ENCODE peak calls at places on chromosomes 1 and 21, in eight cellular contexts. V is EL, A is bronchial epithelial cell, H is activated gamma-delta T cell treated with Interleukin-2 at 50 U/mL for 16 hours, D is NCI-H2171 treated with DMSO at 0.1 percent for 48 hours, F is HCT116, W is osteocyte, U is NB4. L is an unnamed sample.

GRCh38 chr1:205499789-205500188 is 4.7 kb upstream of the CDK18 start:
- DNase-seq in F (no peak), V (no peak), W (no peak), A (no peak), D (no peak), H (no peak), U (no peak), L (no peak)

GRCh38 chr1:229092377-229093257 is 178.3 kb upstream of the RAB4A start:
- DNase-seq in U (no peak), H (no peak), F (no peak), V (no peak), D (no peak), A (no peak), W (no peak), L (no peak)

GRCh38 chr1:6080469-6080868 is 34.8 kb downstream of the KCNAB2 start:
- DNase-seq in F (no peak), W (no peak), U (no peak), H (no peak), D (peak), V (no peak), A (peak), L (no peak)

GRCh38 chr21:45370575-45370974 is 34.4 kb upstream of the COL18A1 start:
- DNase-seq in F (no peak), U (no peak), W (no peak), D (no peak), H (no peak), V (no peak), A (no peak), L (no peak)

GRCh38 chr1:227453962-227454361 is 109.4 kb upstream of the ZNF678 start:
- DNase-seq in H (no peak), V (no peak), A (no peak), D (no peak), W (no peak), F (no peak), U (no peak), L (no peak)

GRCh38 chr1:10514490-10515235 is 39.9 kb downstream of the PEX14 start:
- DNase-seq in W (no peak), H (no peak), V (peak), F (peak), D (peak), U (peak), A (peak), L (no peak)

GRCh38 chr1:7727816-7728477 is 43.1 kb upstream of the VAMP3 start:
- DNase-seq in W (no peak), F (no peak), A (no peak), V (no peak), U (no peak), H (no peak), D (no peak), L (no peak)

GRCh38 chr1:26690157-26690556 is 5.7 kb upstream of the ARID1A start:
- DNase-seq in V (no peak), D (no peak), A (no peak), W (no peak), H (no peak), F (no peak), U (no peak), L (no peak)

GRCh38 chr1:32892368-32893197 is 6.3 kb downstream of the HPCA start:
- DNase-seq in U (no peak), H (no peak), V (peak), W (no peak), F (no peak), D (peak), A (no peak), L (peak)

GRCh38 chr1:167635233-167635648 is 5.2 kb downstream of the RCSD1 start:
- DNase-seq in D (peak), F (no peak), U (no peak), W (no peak), A (no peak), V (no peak), H (no peak), L (no peak)

GRCh38 chr1:2801535-2802291 is at the start of gene TTC34:
- DNase-seq in V (no peak), F (peak), H (no peak), W (no peak), D (no peak), U (peak), A (no peak), L (peak)

GRCh38 chr1:158989424-158989823 is 20.3 kb upstream of the IFI16 start:
- DNase-seq in V (no peak), A (no peak), U (no peak), F (no peak), D (no peak), H (no peak), W (no peak), L (no peak)

GRCh38 chr1:40815420-40815819 is 31.8 kb downstream of the KCNQ4 start:
- DNase-seq in H (no peak), V (no peak), W (no peak), D (no peak), U (no peak), A (no peak), F (no peak), L (no peak)

GRCh38 chr1:172135076-172135672 is 285.3 kb upstream of the C1orf105 start:
- DNase-seq in A (no peak), F (peak), V (no peak), H (peak), U (peak), D (peak), W (no peak), L (no peak)

GRCh38 chr21:35593000-35593502 is 467.3 kb downstream of the SETD4 start:
- DNase-seq in W (no peak), F (no peak), H (no peak), D (no peak), U (peak), V (peak), A (peak), L (no peak)

GRCh38 chr1:60583696-60584095 is 498.7 kb upstream of the NFIA start:
- DNase-seq in F (no peak), H (no peak), V (no peak), U (no peak), W (no peak), D (no peak), A (no peak), L (no peak)

GRCh38 chr1:12180315-12180714 is 13.5 kb downstream of the TNFRSF1B start:
- DNase-seq in U (peak), D (no peak), W (no peak), F (no peak), A (no peak), V (no peak), H (no peak), L (no peak)

GRCh38 chr1:27300341-27301051 is 21.5 kb upstream of the TMEM222 start:
- DNase-seq in U (peak), A (peak), H (peak), W (peak), D (peak), F (peak), V (peak), L (peak)

GRCh38 chr21:43639470-43640178 is 19.7 kb downstream of the HSF2BP start:
- DNase-seq in W (no peak), F (no peak), H (no peak), D (no peak), U (peak), A (peak), V (peak), L (no peak)

GRCh38 chr1:93304716-93305138 is 41.0 kb upstream of the DR1 start:
- DNase-seq in A (peak), U (peak), V (peak), D (peak), F (peak), W (no peak), H (peak), L (peak)

GRCh38 chr1:200890818-200891773 is 3.6 kb upstream of the INAVA start:
- DNase-seq in V (peak), F (peak), W (no peak), A (no peak), D (peak), H (no peak), U (no peak), L (no peak)

GRCh38 chr1:197526736-197527371 is 248.4 kb downstream of the DENND1B start:
- DNase-seq in A (peak), F (peak), H (no peak), V (peak), U (peak), W (no peak), D (peak), L (no peak)

GRCh38 chr21:39776589-39776988 is 31.6 kb downstream of the IGSF5 start:
- DNase-seq in D (no peak), H (no peak), V (no peak), F (no peak), U (no peak), W (no peak), A (no peak), L (no peak)

GRCh38 chr1:21775985-21776562 is 6.9 kb downstream of the USP48 start:
- DNase-seq in W (no peak), D (no peak), V (peak), F (no peak), U (no peak), A (peak), H (no peak), L (no peak)

GRCh38 chr1:198631292-198631691 is 7.5 kb upstream of the PTPRC start:
- DNase-seq in A (no peak), W (no peak), F (no peak), D (no peak), U (no peak), V (no peak), H (no peak), L (no peak)

GRCh38 chr1:224802596-224802995 is 126.9 kb upstream of the DNAH14 start:
- DNase-seq in V (no peak), D (no peak), H (no peak), F (no peak), A (no peak), U (no peak), W (peak), L (no peak)

GRCh38 chr1:174884001-174884400 is 115.7 kb upstream of the CACYBP start:
- DNase-seq in U (no peak), A (no peak), V (no peak), H (no peak), W (no peak), F (no peak), D (no peak), L (no peak)

GRCh38 chr1:79259390-79260336 is 253.1 kb upstream of the ADGRL4 start:
- DNase-seq in H (no peak), V (peak), D (no peak), F (no peak), W (no peak), U (peak), A (peak), L (no peak)

GRCh38 chr21:16192900-16193299 is 463.1 kb downstream of the USP25 start:
- DNase-seq in U (no peak), F (no peak), V (peak), H (no peak), A (peak), W (no peak), D (no peak), L (no peak)

GRCh38 chr1:162206300-162206699 is 136.8 kb downstream of the NOS1AP start:
- DNase-seq in D (no peak), V (no peak), A (no peak), F (no peak), W (no peak), H (no peak), U (no peak), L (no peak)

GRCh38 chr1:35030338-35031102 is 1.2 kb downstream of the ZMYM6 start:
- DNase-seq in D (no peak), V (no peak), U (peak), F (no peak), W (no peak), H (no peak), A (no peak), L (no peak)

GRCh38 chr1:32249831-32250525 is 1.1 kb upstream of the LCK start:
- DNase-seq in H (peak), U (no peak), V (no peak), A (peak), W (no peak), F (no peak), D (no peak), L (peak)

GRCh38 chr1:8355439-8356255 is 37.7 kb downstream of the SLC45A1 start:
- DNase-seq in U (no peak), W (no peak), H (no peak), V (no peak), D (no peak), F (no peak), A (no peak), L (no peak)

GRCh38 chr1:94048413-94049164 is 72.4 kb downstream of the ABCA4 start:
- DNase-seq in U (peak), A (no peak), D (no peak), H (no peak), F (no peak), W (no peak), V (no peak), L (no peak)

GRCh38 chr1:41404308-41404755 is 43.1 kb downstream of the FOXO6 start:
- DNase-seq in W (peak), A (peak), U (peak), V (peak), D (peak), F (no peak), H (no peak), L (no peak)

GRCh38 chr1:208231929-208232360 is 12.2 kb downstream of the PLXNA2 start:
- DNase-seq in U (no peak), V (peak), F (no peak), D (no peak), H (no peak), W (peak), A (peak), L (no peak)

GRCh38 chr1:237031480-237031879 is 10.5 kb upstream of the RYR2 start:
- DNase-seq in U (no peak), A (no peak), H (no peak), F (no peak), V (peak), D (no peak), W (no peak), L (no peak)